ENCODE peak calls at places on chromosomes 12 and 14, in five cellular contexts. Q is left ventricle myocardium inferior, K is fibroblast of mammary gland, R is endothelial cell of umbilical vein, X is Caco-2. N is an unnamed sample.
A peak's percentile ranks its signal among the peaks of the same experiment; 100 is the strongest.

GRCh38 chr12:116400671-116401357 is 123.3 kb upstream of the MED13L start:
- DNase-seq in Q (no peak), K (no peak), R (no peak), X (no peak), N (no peak)

GRCh38 chr12:66964629-66965028 is 285.8 kb upstream of the GRIP1 start:
- DNase-seq in Q (no peak), K (no peak), R (no peak), X (no peak), N (no peak)

GRCh38 chr14:31283153-31283552 is 75.6 kb upstream of the HECTD1 start:
- DNase-seq in Q (no peak), K (no peak), R (no peak), X (no peak), N (no peak)

GRCh38 chr12:50050410-50051280 is 6.8 kb upstream of the ASIC1 start:
- DNase-seq in Q (peak; percentile 71), K (peak; percentile 61), R (no peak), X (peak; percentile 67), N (no peak)

GRCh38 chr14:75981426-75981825 is 369 bp downstream of the TGFB3 start:
- DNase-seq in Q (no peak), K (peak; percentile 22), R (peak; percentile 49), X (peak; percentile 50), N (no peak)

GRCh38 chr12:86261606-86262005 is 5.4 kb upstream of the MGAT4C start:
- DNase-seq in Q (no peak), K (no peak), R (no peak), X (no peak), N (no peak)

GRCh38 chr12:44372259-44372658 is 503.9 kb downstream of the NELL2 start:
- DNase-seq in Q (no peak), K (peak; percentile 75), R (no peak), X (no peak), N (no peak)

GRCh38 chr14:23365353-23366162 is 586 bp upstream of the EFS start:
- DNase-seq in Q (no peak), K (no peak), R (no peak), X (no peak), N (peak; percentile 43)

GRCh38 chr12:121283388-121283787 is 13.1 kb downstream of the CAMKK2 start:
- DNase-seq in Q (no peak), K (no peak), R (no peak), X (no peak), N (no peak)

DNA sequence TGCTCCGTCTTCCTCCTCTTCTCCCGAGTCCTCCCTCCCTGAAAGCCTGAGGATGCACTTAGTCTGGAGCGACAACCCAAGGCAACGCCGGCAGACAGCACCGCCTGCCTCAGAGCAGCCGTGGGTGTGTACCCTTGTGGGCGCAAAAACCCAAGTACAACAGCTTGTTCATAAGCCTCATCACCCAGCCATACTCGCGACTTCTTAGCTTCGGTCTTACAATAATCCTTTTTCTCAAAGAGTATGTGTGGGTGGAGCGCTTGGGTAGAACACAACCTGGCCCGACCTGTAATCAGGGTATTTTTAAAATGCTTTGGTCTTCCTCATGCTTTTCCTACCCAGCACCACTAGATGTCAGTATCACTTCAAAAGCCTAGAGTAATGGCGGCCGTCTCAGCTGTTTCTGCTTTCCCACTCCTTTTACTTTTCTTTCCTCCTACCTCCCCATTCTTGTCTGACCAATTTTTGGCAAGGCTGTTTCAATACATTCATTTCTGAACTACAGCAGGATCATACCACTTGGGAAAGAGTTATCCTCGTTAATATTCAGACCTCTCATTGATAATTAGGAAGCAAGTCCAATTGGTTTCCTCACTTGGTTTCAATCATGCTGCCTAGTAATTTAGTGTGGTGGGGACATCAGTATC is 198.9 kb downstream of the EPS8 start:
- DNase-seq in Q (no peak), K (peak; percentile 81), R (peak; percentile 70), X (peak; percentile 60), N (peak; percentile 49)
- TF ChIP-seq CTCF in Q (peak; percentile 95), K (peak; percentile 94), R (peak; percentile 80), X (peak; percentile 94), N (peak; percentile 78)

GRCh38 chr12:54141534-54142475 is 47.0 kb downstream of the SMUG1 start:
- DNase-seq in Q (no peak), K (peak; percentile 82), R (no peak), X (no peak), N (no peak)

GRCh38 chr12:54138219-54138618 is 50.6 kb downstream of the SMUG1 start:
- DNase-seq in Q (no peak), K (no peak), R (no peak), X (no peak), N (no peak)

GRCh38 chr12:54139030-54139429 is 49.8 kb downstream of the SMUG1 start:
- DNase-seq in Q (no peak), K (peak; percentile 53), R (no peak), X (no peak), N (no peak)

GRCh38 chr12:54143233-54143986 is 45.4 kb downstream of the SMUG1 start:
- DNase-seq in Q (no peak), K (no peak), R (no peak), X (no peak), N (no peak)

GRCh38 chr12:54140958-54141388 is 47.8 kb downstream of the SMUG1 start:
- DNase-seq in Q (peak; percentile 27), K (peak; percentile 41), R (no peak), X (peak; percentile 74), N (no peak)
- TF ChIP-seq CTCF in Q (no peak), K (no peak), R (no peak), X (no peak), N (no peak)

GRCh38 chr12:54521291-54522062 is 23.9 kb downstream of the NCKAP1L start:
- DNase-seq in Q (no peak), K (no peak), R (no peak), X (no peak), N (no peak)

GRCh38 chr12:54525383-54525782 is 24.0 kb upstream of the PDE1B start:
- DNase-seq in Q (no peak), K (no peak), R (no peak), X (no peak), N (no peak)

GRCh38 chr12:54522213-54522612 is 24.7 kb downstream of the NCKAP1L start:
- DNase-seq in Q (no peak), K (peak; percentile 82), R (no peak), X (no peak), N (no peak)

GRCh38 chr12:54526800-54527630 is 22.4 kb upstream of the PDE1B start:
- DNase-seq in Q (peak; percentile 21), K (peak; percentile 50), R (peak; percentile 40), X (no peak), N (peak; percentile 54)

DNA sequence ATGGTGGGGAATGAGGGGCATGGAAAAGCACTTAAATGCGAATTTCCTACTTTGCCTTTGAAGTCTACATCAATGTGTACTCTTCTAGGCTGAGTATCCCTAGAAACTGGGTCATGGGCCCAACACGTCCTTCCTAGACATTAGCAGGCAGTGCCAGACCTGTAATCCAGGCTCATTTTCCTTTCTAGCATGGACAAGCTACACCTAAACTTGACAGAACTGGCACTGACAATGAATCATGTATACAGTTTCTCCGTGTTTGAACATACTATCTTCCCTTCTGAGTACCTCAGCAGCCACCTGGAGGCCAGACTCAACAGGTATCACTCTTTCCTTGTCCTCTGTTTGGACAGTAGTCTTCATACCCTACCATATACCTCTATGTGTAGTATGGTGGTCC is 25.8 kb upstream of the PDE1B start:
- DNase-seq in Q (no peak), K (no peak), R (no peak), X (no peak), N (no peak)
- TF ChIP-seq CTCF in Q (no peak), K (no peak), R (no peak), X (no peak), N (no peak)

GRCh38 chr12:94620611-94621010 is 29.7 kb downstream of the TMCC3 start:
- DNase-seq in Q (no peak), K (no peak), R (no peak), X (no peak), N (no peak)

GRCh38 chr12:94621662-94622359 is 28.5 kb downstream of the TMCC3 start:
- DNase-seq in Q (no peak), K (peak; percentile 80), R (peak; percentile 81), X (no peak), N (peak; percentile 26)

GRCh38 chr12:94625531-94625930 is 24.8 kb downstream of the TMCC3 start:
- DNase-seq in Q (no peak), K (no peak), R (no peak), X (no peak), N (no peak)

GRCh38 chr12:94622475-94622874 is 27.9 kb downstream of the TMCC3 start:
- DNase-seq in Q (no peak), K (no peak), R (peak; percentile 93), X (no peak), N (no peak)

GRCh38 chr12:94623161-94623920 is 27.0 kb downstream of the TMCC3 start:
- DNase-seq in Q (no peak), K (no peak), R (peak; percentile 23), X (no peak), N (no peak)
- TF ChIP-seq CTCF in Q (no peak), K (no peak), R (no peak), X (no peak), N (no peak)

DNA sequence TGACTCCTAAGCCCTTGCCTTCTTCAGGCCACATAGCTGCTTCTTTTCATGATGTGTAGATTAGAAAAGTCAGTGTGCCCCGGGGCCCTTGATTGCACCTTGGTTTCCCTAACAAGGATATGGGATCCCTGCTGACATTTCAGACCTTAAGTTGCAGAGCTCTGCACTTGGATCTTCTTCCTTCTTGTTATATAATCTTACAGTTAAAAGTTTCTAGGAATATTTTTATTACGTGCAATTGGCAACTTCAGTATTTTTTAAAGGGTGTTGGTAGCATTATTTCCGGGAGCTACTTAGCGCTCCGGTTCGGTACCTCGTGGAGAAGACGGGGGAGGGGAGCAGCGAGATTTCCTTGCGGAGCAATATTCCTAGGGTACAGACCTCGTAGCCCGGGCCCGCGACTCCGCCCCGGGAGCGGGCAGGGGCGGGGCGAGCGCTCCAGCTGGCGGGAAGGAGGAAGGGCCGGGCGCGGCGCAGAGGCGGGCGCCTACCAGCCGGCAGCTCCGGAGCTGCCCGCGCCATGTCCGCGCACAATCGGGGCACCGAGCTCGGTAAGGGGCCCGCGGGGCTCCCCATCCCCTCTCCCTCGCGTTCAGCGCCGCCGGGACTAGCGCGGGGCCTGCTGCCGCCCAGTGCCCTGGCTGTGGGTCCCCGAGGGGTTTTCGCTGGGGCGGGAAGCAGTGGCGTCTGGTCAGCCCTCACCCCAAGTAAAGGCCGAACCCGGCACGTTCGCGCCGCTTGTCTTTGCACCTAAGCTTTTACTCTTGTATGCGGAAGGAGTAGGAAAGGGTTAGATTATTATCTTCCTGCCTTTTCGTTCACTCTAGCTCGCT is at the start of gene DERA:
- DNase-seq in Q (peak; percentile 85), K (peak; percentile 56), R (peak; percentile 85), X (peak; percentile 91), N (peak; percentile 90)
- TF ChIP-seq CTCF in Q (peak; percentile 26), K (no peak), R (no peak), X (no peak), N (no peak)

GRCh38 chr12:2017724-2018337 is 13.6 kb upstream of the DCP1B start:
- DNase-seq in Q (no peak), K (no peak), R (peak; percentile 79), X (no peak), N (no peak)
- TF ChIP-seq CTCF in Q (no peak), K (no peak), R (no peak), X (no peak), N (no peak)

N was measured in Calu3.